ENCODE peak calls at places on chromosomes 1 and 21, in seven cellular contexts. Z is CD8-positive, alpha-beta T cell; X is heart left ventricle; K is body of pancreas; N is AG09309; D is GM12878; F is lower leg skin. V is an unnamed sample.

GRCh38 chr1:43979528-43980254 is 681 bp downstream of the B4GALT2 start:
- DNase-seq in K (peak; percentile 84), F (peak; percentile 90), Z (no peak), X (peak; percentile 80), N (no peak), D (no peak), V (peak; percentile 58)

GRCh38 chr1:104646233-104646632 is 896.5 kb downstream of the AMY1C start:
- DNase-seq in F (no peak), Z (no peak), D (no peak), N (no peak), K (no peak), X (no peak), V (no peak)

GRCh38 chr1:39754026-39754569 is 15.4 kb downstream of the PPIE start:
- DNase-seq in Z (no peak), K (no peak), N (no peak), X (no peak), D (no peak), F (no peak), V (no peak)

GRCh38 chr1:215104283-215104682 is 21.7 kb downstream of the KCNK2 start:
- DNase-seq in K (no peak), Z (no peak), N (no peak), F (no peak), X (no peak), D (no peak), V (no peak)

GRCh38 chr1:234562336-234562735 is 47.6 kb downstream of the IRF2BP2 start:
- DNase-seq in N (no peak), F (peak; percentile 76), X (no peak), K (no peak), D (no peak), Z (no peak), V (no peak)

GRCh38 chr1:89733748-89734147 is 87.1 kb upstream of the LRRC8D start:
- DNase-seq in D (no peak), N (no peak), X (no peak), K (no peak), F (no peak), Z (no peak), V (no peak)

GRCh38 chr1:178740924-178741323 is 15.9 kb downstream of the RALGPS2 start:
- DNase-seq in D (no peak), F (no peak), K (no peak), X (no peak), N (no peak), Z (no peak), V (no peak)

GRCh38 chr21:45983981-45984551 is 2.5 kb downstream of the COL6A1 start:
- DNase-seq in X (peak; percentile 59), Z (no peak), D (no peak), K (peak; percentile 22), N (no peak), F (peak; percentile 90), V (no peak)

GRCh38 chr1:88175631-88176226 is 508.3 kb upstream of the PKN2 start:
- DNase-seq in N (no peak), K (peak; percentile 62), Z (no peak), X (no peak), F (no peak), D (no peak), V (no peak)

GRCh38 chr21:37119421-37120218 is 46.6 kb downstream of the TTC3 start:
- DNase-seq in D (no peak), X (no peak), N (no peak), K (no peak), Z (no peak), F (no peak), V (no peak)
- TF ChIP-seq CTCF in D (no peak), X (no peak), N (no peak), K (no peak), Z (no peak), F (no peak), V (no peak)

GRCh38 chr1:65149753-65150463 is 1.9 kb downstream of the AK4 start:
- DNase-seq in X (no peak), K (no peak), N (no peak), Z (no peak), D (no peak), F (peak; percentile 29), V (no peak)

GRCh38 chr1:65149391-65149729 is 1.4 kb downstream of the AK4 start:
- DNase-seq in K (no peak), X (no peak), N (no peak), Z (no peak), F (no peak), D (no peak), V (no peak)

GRCh38 chr1:65151641-65152040 is 3.6 kb downstream of the AK4 start:
- DNase-seq in D (no peak), K (no peak), F (no peak), N (no peak), Z (no peak), X (no peak), V (no peak)

GRCh38 chr1:65148548-65149390 is 766 bp downstream of the AK4 start:
- DNase-seq in D (peak; percentile 45), N (no peak), X (peak; percentile 53), F (peak; percentile 90), Z (no peak), K (peak; percentile 24), V (peak; percentile 76)

DNA sequence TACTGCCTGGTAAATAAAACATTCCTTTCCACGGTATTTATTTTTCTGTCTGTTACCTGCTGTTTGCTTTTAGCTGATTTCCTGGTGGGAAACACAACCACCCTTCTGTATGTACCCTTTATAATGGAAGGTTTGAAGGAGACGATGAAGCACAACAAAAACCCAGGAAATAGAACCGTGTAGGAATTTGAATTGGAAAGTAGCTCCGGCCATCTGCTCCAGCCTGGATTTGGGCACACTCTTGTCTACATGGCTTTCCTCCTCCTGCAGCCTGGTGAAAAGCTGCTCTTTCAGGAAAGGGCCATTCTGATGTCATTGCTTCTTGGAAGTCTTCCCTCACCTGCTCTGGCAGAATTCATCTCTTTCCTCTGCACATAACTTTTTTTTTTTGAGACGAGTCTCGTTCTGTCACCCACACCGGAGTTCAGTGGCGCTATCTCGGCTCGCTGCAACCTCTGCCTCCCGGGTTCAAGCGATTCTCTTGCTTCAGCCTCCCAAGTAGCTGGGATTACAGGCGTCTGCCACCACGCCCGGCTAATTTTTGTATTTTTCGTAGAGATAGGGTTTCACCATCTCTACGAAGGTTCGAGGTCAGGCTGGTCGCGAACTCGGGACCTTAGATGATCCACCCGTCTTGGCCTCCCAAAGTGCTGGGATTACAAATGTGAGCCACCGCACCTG is 2.7 kb downstream of the AK4 start:
- DNase-seq in X (no peak), N (no peak), K (no peak), F (peak; percentile 58), Z (no peak), D (no peak), V (no peak)
- H3K4me3 ChIP-seq in X (no peak overlapping the region), N (no peak overlapping the region), K (no peak overlapping the region), F (no peak overlapping the region), Z (no peak overlapping the region), D (peak overlapping the region; percentile 87), V (peak overlapping the region; percentile 87)

DNA sequence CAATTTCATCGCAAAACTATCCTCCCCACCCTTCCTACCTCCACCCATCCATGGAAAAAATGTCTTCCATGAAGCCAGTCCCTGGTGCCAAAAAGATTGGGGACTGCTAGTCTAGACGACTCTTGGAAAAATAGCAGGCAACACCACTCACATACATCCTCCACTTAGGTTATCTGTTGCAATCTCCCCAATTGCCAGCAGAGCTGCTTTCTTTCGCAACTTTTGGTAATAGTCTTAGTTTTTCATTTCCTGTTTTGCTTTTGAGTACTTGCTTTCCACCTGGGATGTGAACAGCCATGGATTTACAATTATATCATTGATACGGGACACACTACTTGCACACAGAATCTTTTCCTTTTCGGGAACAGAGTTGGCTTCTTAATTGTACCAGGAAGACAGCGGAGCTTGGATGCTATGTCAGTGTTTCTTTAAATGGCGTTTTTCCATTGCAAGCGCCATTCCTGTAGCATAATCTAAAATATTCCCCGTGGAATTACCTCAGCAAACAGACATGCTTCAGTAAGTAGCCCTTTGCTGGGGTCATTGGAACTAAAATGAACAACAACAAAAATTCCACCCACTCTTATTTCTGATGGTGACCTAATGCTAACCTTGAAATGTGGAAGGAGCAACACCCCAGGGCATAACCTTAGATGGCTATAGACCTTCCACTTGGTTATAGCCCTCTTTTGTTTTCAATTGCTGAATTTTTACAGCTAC is 183.3 kb upstream of the ADGRL2 start:
- DNase-seq in X (no peak), F (no peak), D (no peak), N (peak; percentile 10), K (no peak), Z (no peak), V (no peak)
- TF ChIP-seq CTCF in X (no peak), F (no peak), D (no peak), N (no peak), K (no peak), Z (no peak), V (no peak)

GRCh38 chr1:245589827-245590421 is 435.1 kb downstream of the KIF26B start:
- DNase-seq in Z (no peak), D (no peak), N (no peak), K (no peak), X (no peak), F (no peak), V (no peak)

GRCh38 chr1:245589221-245589620 is 434.4 kb downstream of the KIF26B start:
- DNase-seq in Z (no peak), X (no peak), F (no peak), D (no peak), K (no peak), N (no peak), V (no peak)

GRCh38 chr1:245591346-245592082 is 436.7 kb downstream of the KIF26B start:
- DNase-seq in N (no peak), D (no peak), Z (no peak), X (no peak), K (no peak), F (peak; percentile 58), V (no peak)

GRCh38 chr1:245590726-245591125 is 435.9 kb downstream of the KIF26B start:
- DNase-seq in Z (no peak), N (no peak), D (no peak), K (no peak), X (no peak), F (peak; percentile 43), V (no peak)

GRCh38 chr1:245592083-245592460 is 437.3 kb downstream of the KIF26B start:
- DNase-seq in F (peak; percentile 79), Z (no peak), D (no peak), K (no peak), X (no peak), N (no peak), V (no peak)
- H3K4me3 ChIP-seq in F (no peak overlapping the region), Z (no peak overlapping the region), D (no peak overlapping the region), K (no peak overlapping the region), X (no peak overlapping the region), N (no peak overlapping the region), V (no peak overlapping the region)

DNA sequence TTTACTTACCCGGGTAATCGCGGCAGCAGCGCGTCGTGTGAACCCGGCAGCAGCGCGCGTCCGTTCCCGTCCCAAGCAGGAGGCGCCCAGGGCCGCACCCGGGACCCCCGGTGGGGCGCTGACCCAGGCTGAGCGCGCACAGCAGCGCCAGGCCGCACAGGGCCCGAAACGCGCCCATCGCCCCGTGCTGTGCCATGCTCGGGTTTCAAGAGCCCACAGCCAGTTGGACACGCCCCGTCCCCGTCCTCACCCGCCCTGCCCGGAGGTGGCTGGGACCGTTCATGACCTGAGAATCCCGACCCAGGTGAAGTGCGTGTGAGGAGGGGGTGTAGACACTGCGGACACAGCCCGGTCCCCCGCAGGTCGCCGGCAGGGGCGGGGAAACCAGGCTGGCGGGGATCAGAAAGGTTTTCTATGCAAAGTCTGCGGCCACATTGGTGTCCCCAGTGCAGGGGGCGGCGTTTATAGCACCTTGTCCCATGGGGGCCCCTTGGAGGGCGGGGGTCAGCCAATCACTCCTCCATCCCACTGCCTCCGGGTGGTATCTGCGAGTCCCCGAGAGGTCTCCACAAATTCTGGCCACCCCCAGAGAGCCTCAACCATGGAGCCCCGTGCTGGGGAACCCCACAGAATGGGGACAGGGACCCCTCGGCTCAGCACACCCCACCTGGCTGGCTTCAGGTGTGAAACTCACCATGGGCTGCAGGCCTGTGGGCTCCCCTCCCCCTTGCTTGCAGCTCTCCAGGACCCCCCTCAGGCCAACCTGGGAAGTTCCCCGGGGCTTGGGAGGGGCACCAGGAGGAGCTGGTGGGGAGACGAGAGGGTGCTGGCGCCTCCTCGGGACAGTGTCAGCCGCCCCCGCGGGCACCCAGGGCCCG is at the start of gene TNFRSF18:
- DNase-seq in K (peak; percentile 53), N (no peak), X (peak; percentile 22), D (no peak), F (no peak), Z (no peak), V (no peak)
- TF ChIP-seq CTCF in K (peak; percentile 24), N (no peak), X (no peak), D (peak; percentile 23), F (no peak), Z (no peak), V (no peak)